ENCODE peak calls at places on chromosomes 6 and 20, in nine cellular contexts. One of them, this sample, is unnamed.

GRCh38 chr6:94130458-94130857 is 711.1 kb upstream of the EPHA7 start:
- DNase-seq in pons: peak
- DNase-seq in activated T-cell treated with anti-CD3 and anti-CD28 coated beads, Interleukin-2, amount 50 U/mL, for 72 hours: no peak
- DNase-seq in GM23248: no peak
- DNase-seq in NCI-H460: no peak
- DNase-seq in ACHN: no peak
- DNase-seq in NCI-H446 treated with DMSO at 0.1 percent for 48 hours: peak
- DNase-seq in naive B cell: no peak
- DNase-seq in HT1080: no peak
- DNase-seq in this sample: peak

GRCh38 chr20:10558635-10559187 is 115.1 kb downstream of the JAG1 start:
- DNase-seq in pons: no peak
- DNase-seq in activated T-cell treated with anti-CD3 and anti-CD28 coated beads, Interleukin-2, amount 50 U/mL, for 72 hours: peak
- DNase-seq in GM23248: peak
- DNase-seq in NCI-H460: no peak
- DNase-seq in ACHN: no peak
- DNase-seq in NCI-H446 treated with DMSO at 0.1 percent for 48 hours: no peak
- DNase-seq in naive B cell: no peak
- DNase-seq in HT1080: peak
- DNase-seq in this sample: no peak

GRCh38 chr6:111207141-111207858 is 120.0 kb downstream of the SLC16A10 start:
- DNase-seq in pons: no peak
- DNase-seq in activated T-cell treated with anti-CD3 and anti-CD28 coated beads, Interleukin-2, amount 50 U/mL, for 72 hours: no peak
- DNase-seq in GM23248: peak
- DNase-seq in NCI-H460: no peak
- DNase-seq in ACHN: no peak
- DNase-seq in NCI-H446 treated with DMSO at 0.1 percent for 48 hours: no peak
- DNase-seq in naive B cell: no peak
- DNase-seq in HT1080: peak
- DNase-seq in this sample: no peak

GRCh38 chr6:134247271-134247833 is 70.6 kb downstream of the SGK1 start:
- DNase-seq in pons: no peak
- DNase-seq in activated T-cell treated with anti-CD3 and anti-CD28 coated beads, Interleukin-2, amount 50 U/mL, for 72 hours: peak
- DNase-seq in GM23248: no peak
- DNase-seq in NCI-H460: no peak
- DNase-seq in ACHN: no peak
- DNase-seq in NCI-H446 treated with DMSO at 0.1 percent for 48 hours: peak
- DNase-seq in naive B cell: peak
- DNase-seq in HT1080: no peak
- DNase-seq in this sample: no peak

GRCh38 chr6:108689279-108690161 is 128.8 kb downstream of the FOXO3 start:
- DNase-seq in pons: peak
- DNase-seq in activated T-cell treated with anti-CD3 and anti-CD28 coated beads, Interleukin-2, amount 50 U/mL, for 72 hours: no peak
- DNase-seq in GM23248: peak
- DNase-seq in NCI-H460: no peak
- DNase-seq in ACHN: peak
- DNase-seq in NCI-H446 treated with DMSO at 0.1 percent for 48 hours: no peak
- DNase-seq in naive B cell: no peak
- DNase-seq in HT1080: peak
- DNase-seq in this sample: peak

GRCh38 chr6:26205161-26205624 is 118.0 kb downstream of the HFE start:
- DNase-seq in pons: peak
- DNase-seq in activated T-cell treated with anti-CD3 and anti-CD28 coated beads, Interleukin-2, amount 50 U/mL, for 72 hours: peak
- DNase-seq in GM23248: peak
- DNase-seq in NCI-H460: peak
- DNase-seq in ACHN: peak
- DNase-seq in NCI-H446 treated with DMSO at 0.1 percent for 48 hours: peak
- DNase-seq in naive B cell: peak
- DNase-seq in HT1080: peak
- DNase-seq in this sample: peak

GRCh38 chr6:47019941-47020340 is 22.2 kb downstream of the ADGRF1 start:
- DNase-seq in pons: no peak
- DNase-seq in activated T-cell treated with anti-CD3 and anti-CD28 coated beads, Interleukin-2, amount 50 U/mL, for 72 hours: no peak
- DNase-seq in GM23248: no peak
- DNase-seq in NCI-H460: no peak
- DNase-seq in ACHN: no peak
- DNase-seq in NCI-H446 treated with DMSO at 0.1 percent for 48 hours: no peak
- DNase-seq in naive B cell: no peak
- DNase-seq in HT1080: no peak
- DNase-seq in this sample: no peak

GRCh38 chr6:161417712-161418457 is 144.0 kb upstream of the AGPAT4 start:
- DNase-seq in pons: no peak
- DNase-seq in activated T-cell treated with anti-CD3 and anti-CD28 coated beads, Interleukin-2, amount 50 U/mL, for 72 hours: no peak
- DNase-seq in GM23248: peak
- DNase-seq in NCI-H460: no peak
- DNase-seq in ACHN: peak
- DNase-seq in NCI-H446 treated with DMSO at 0.1 percent for 48 hours: peak
- DNase-seq in naive B cell: no peak
- DNase-seq in HT1080: peak
- DNase-seq in this sample: no peak

GRCh38 chr6:156395276-156395675 is 381.9 kb upstream of the ARID1B start:
- DNase-seq in pons: no peak
- DNase-seq in activated T-cell treated with anti-CD3 and anti-CD28 coated beads, Interleukin-2, amount 50 U/mL, for 72 hours: peak
- DNase-seq in GM23248: no peak
- DNase-seq in NCI-H460: no peak
- DNase-seq in ACHN: no peak
- DNase-seq in NCI-H446 treated with DMSO at 0.1 percent for 48 hours: no peak
- DNase-seq in naive B cell: peak
- DNase-seq in HT1080: no peak
- DNase-seq in this sample: no peak

GRCh38 chr6:148385379-148385778 is 42.7 kb downstream of the SASH1 start:
- DNase-seq in pons: no peak
- DNase-seq in activated T-cell treated with anti-CD3 and anti-CD28 coated beads, Interleukin-2, amount 50 U/mL, for 72 hours: no peak
- DNase-seq in GM23248: no peak
- DNase-seq in NCI-H460: no peak
- DNase-seq in ACHN: no peak
- DNase-seq in NCI-H446 treated with DMSO at 0.1 percent for 48 hours: no peak
- DNase-seq in naive B cell: no peak
- DNase-seq in HT1080: no peak
- DNase-seq in this sample: no peak

GRCh38 chr6:42449917-42450313 is 1.8 kb downstream of the TRERF1 start:
- DNase-seq in pons: no peak
- DNase-seq in activated T-cell treated with anti-CD3 and anti-CD28 coated beads, Interleukin-2, amount 50 U/mL, for 72 hours: no peak
- DNase-seq in GM23248: peak
- DNase-seq in NCI-H460: no peak
- DNase-seq in ACHN: no peak
- DNase-seq in NCI-H446 treated with DMSO at 0.1 percent for 48 hours: no peak
- DNase-seq in naive B cell: no peak
- DNase-seq in HT1080: peak
- DNase-seq in this sample: no peak

GRCh38 chr20:64111841-64112641 is 4.7 kb upstream of the NPBWR2 start:
- DNase-seq in pons: no peak
- DNase-seq in activated T-cell treated with anti-CD3 and anti-CD28 coated beads, Interleukin-2, amount 50 U/mL, for 72 hours: no peak
- DNase-seq in GM23248: no peak
- DNase-seq in NCI-H460: no peak
- DNase-seq in ACHN: no peak
- DNase-seq in NCI-H446 treated with DMSO at 0.1 percent for 48 hours: no peak
- DNase-seq in naive B cell: no peak
- DNase-seq in HT1080: no peak
- DNase-seq in this sample: no peak

GRCh38 chr6:1201547-1202200 is 110.2 kb upstream of the FOXQ1 start:
- DNase-seq in pons: no peak
- DNase-seq in activated T-cell treated with anti-CD3 and anti-CD28 coated beads, Interleukin-2, amount 50 U/mL, for 72 hours: peak
- DNase-seq in GM23248: no peak
- DNase-seq in NCI-H460: no peak
- DNase-seq in ACHN: no peak
- DNase-seq in NCI-H446 treated with DMSO at 0.1 percent for 48 hours: no peak
- DNase-seq in naive B cell: no peak
- DNase-seq in HT1080: no peak
- DNase-seq in this sample: no peak

GRCh38 chr20:52192296-52193007 is 873 bp upstream of the ZFP64 start:
- DNase-seq in pons: peak
- DNase-seq in activated T-cell treated with anti-CD3 and anti-CD28 coated beads, Interleukin-2, amount 50 U/mL, for 72 hours: no peak
- DNase-seq in GM23248: no peak
- DNase-seq in NCI-H460: peak
- DNase-seq in ACHN: peak
- DNase-seq in NCI-H446 treated with DMSO at 0.1 percent for 48 hours: no peak
- DNase-seq in naive B cell: no peak
- DNase-seq in HT1080: peak
- DNase-seq in this sample: peak